ENCODE peak calls at places on chromosomes 5 and 9, in five cellular contexts. C is stimulated activated CD4-positive, alpha-beta T cell treated with anti-CD3 and anti-CD28 coated beads, Interleukin-2, amount 100 ng/mL, for 48 hours; A is D341Med; P is NB4; O is Daoy. Y is an unnamed sample.

GRCh38 chr5:42547146-42547545 is 123.9 kb downstream of the GHR start:
- DNase-seq in C (no peak), O (no peak), A (no peak), P (no peak), Y (no peak)

GRCh38 chr9:12232836-12233235 is 460.3 kb upstream of the TYRP1 start:
- DNase-seq in P (no peak), C (no peak), A (no peak), O (no peak), Y (no peak)

GRCh38 chr5:129904667-129905466 is 602 bp downstream of the CHSY3 start:
- DNase-seq in P (no peak), A (peak; percentile 72), O (peak; percentile 35), C (no peak), Y (peak; percentile 1)

GRCh38 chr5:82259172-82259800 is 18.9 kb downstream of the RPS23 start:
- DNase-seq in O (no peak), A (peak; percentile 30), P (peak; percentile 29), C (no peak), Y (no peak)

GRCh38 chr9:38356851-38357250 is 35.7 kb upstream of the ALDH1B1 start:
- DNase-seq in A (no peak), P (no peak), O (no peak), C (no peak), Y (no peak)

GRCh38 chr5:142839711-142840441 is 69.7 kb downstream of the ARHGAP26 start:
- DNase-seq in A (no peak), P (peak; percentile 37), O (no peak), C (no peak), Y (peak; percentile 50)

GRCh38 chr5:71816307-71816706 is 97.2 kb downstream of the CARTPT start:
- DNase-seq in C (no peak), O (peak; percentile 30), A (no peak), P (no peak), Y (no peak)

GRCh38 chr9:136416427-136416826 is 6.0 kb downstream of the PMPCA start:
- DNase-seq in A (no peak), P (no peak), O (no peak), C (no peak), Y (no peak)

GRCh38 chr5:125367702-125368101 is 621.3 kb upstream of the ZNF608 start:
- DNase-seq in O (no peak), C (no peak), A (no peak), P (no peak), Y (no peak)

GRCh38 chr5:164359931-164360290 is 854.5 kb downstream of the MAT2B start:
- DNase-seq in C (no peak), P (no peak), A (no peak), O (no peak), Y (no peak)

GRCh38 chr9:97875111-97875510 is 22.1 kb downstream of the FOXE1 start:
- DNase-seq in O (no peak), C (no peak), A (no peak), P (no peak), Y (no peak)

GRCh38 chr9:93059960-93060591 is 1.6 kb downstream of the SUSD3 start:
- DNase-seq in C (no peak), A (no peak), P (no peak), O (no peak), Y (no peak)

GRCh38 chr5:77957931-77958476 is 181.9 kb upstream of the TBCA start:
- DNase-seq in A (no peak), P (no peak), C (no peak), O (no peak), Y (no peak)

GRCh38 chr9:136614372-136614922 is 48.3 kb upstream of the EGFL7 start:
- DNase-seq in C (no peak), O (peak; percentile 43), A (no peak), P (no peak), Y (no peak)

GRCh38 chr5:1808466-1808865 is 7.3 kb downstream of the NDUFS6 start:
- DNase-seq in O (no peak), C (no peak), P (no peak), A (no peak), Y (no peak)

GRCh38 chr9:127527560-127528268 is 76.4 kb downstream of the LRSAM1 start:
- DNase-seq in P (no peak), O (no peak), C (no peak), A (no peak), Y (no peak)

Y was measured in gastrocnemius medialis.